ENCODE peak calls at places on chromosome 21, in four cellular contexts. C, P, W and G are unnamed samples.

GRCh38 chr21:33362044-33362555 is 37.3 kb downstream of the IFNAR1 start:
- DNase-seq in W (no peak), P (peak; percentile 54), C (no peak), G (peak; percentile 72)

GRCh38 chr21:25573409-25574206 is 33.7 kb downstream of the MRPL39 start:
- DNase-seq in P (peak; percentile 26), W (no peak), C (no peak), G (peak; percentile 80)

GRCh38 chr21:31548688-31549087 is 110.8 kb upstream of the SOD1 start:
- DNase-seq in W (no peak), P (no peak), C (no peak), G (no peak)

GRCh38 chr21:31255846-31256395 is 88.1 kb downstream of the TIAM1 start:
- DNase-seq in W (no peak), P (no peak), C (no peak), G (no peak)

GRCh38 chr21:42041711-42042110 is 29.4 kb upstream of the UMODL1 start:
- DNase-seq in C (no peak), P (no peak), W (no peak), G (no peak)

GRCh38 chr21:43851593-43851992 is 13.4 kb upstream of the AGPAT3 start:
- DNase-seq in C (no peak), W (peak; percentile 14), P (no peak), G (no peak)

GRCh38 chr21:32317726-32318125 is 19.1 kb downstream of the MRAP start:
- DNase-seq in P (no peak), W (no peak), C (no peak), G (no peak)

GRCh38 chr21:33117268-33117888 is 47.4 kb downstream of the OLIG1 start:
- DNase-seq in P (no peak), C (no peak), W (no peak), G (no peak)

GRCh38 chr21:15138475-15138874 is 73.7 kb upstream of the NRIP1 start:
- DNase-seq in C (no peak), P (no peak), W (peak; percentile 40), G (no peak)

GRCh38 chr21:42213082-42213774 is 5.7 kb upstream of the ABCG1 start:
- DNase-seq in C (no peak), P (no peak), W (no peak), G (no peak)

DNA sequence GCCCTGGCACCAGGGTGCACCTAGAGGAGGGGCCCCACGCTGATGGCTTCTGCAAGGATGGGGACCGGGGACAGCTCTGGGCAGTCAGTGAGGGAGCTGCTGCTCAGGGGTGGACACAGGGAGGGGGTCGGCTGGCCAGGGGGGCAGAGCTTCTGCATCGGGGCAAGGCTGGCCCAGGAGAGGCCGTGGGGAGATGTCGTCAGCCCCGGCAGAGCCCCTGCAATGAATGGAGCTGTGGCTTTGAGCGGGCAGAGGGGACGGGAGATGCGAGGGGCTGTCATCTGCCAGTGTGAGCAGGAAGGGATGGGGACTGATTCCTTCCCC is 31.8 kb downstream of the SLX9 start:
- DNase-seq in P (no peak), W (no peak), C (no peak), G (no peak)
- H3K27ac ChIP-seq in P (no peak overlapping the region), W (no peak overlapping the region), C (no peak overlapping the region), G (no peak overlapping the region)

DNA sequence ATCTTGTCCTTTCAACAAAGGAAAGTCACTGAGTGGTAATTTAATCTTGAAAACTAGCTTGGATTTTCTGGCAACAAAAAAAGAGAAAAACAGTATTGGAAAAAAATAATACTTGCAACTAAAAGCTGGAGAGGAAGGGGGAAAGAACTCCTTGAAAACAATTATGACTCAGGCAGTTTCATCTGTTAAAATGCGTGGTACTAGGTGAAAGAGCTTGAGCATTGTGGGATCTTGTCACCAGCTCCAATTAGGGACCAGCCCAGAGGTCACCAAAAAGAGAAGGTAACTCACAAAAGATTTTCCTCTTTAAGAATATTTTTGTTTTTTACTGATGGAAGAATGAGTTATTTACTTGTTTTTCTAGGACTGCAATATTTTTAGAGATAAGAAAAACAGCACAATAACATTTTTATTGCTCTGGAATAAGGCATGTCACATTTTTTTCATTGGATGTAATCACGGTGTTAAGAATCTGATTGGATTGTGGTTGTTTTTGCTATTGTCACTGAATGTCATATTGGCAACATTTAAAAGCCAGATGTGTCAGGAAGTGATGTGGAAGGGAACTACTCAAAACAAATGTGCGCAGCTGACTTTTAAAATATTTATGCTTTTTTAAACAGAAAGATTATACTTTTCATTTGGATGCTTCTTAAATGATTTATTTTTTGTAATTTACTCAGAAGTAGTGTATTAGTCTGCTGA is 78.5 kb upstream of the ADAMTS5 start:
- DNase-seq in W (no peak), P (no peak), C (no peak), G (no peak)
- H3K27ac ChIP-seq in W (peak overlapping the region; percentile 55), P (no peak overlapping the region), C (peak overlapping the region; percentile 56), G (no peak overlapping the region)

GRCh38 chr21:34766862-34767261 is 98.1 kb downstream of the CLIC6 start:
- DNase-seq in W (no peak), C (no peak), P (no peak), G (no peak)

GRCh38 chr21:34762761-34763160 is 94.0 kb downstream of the CLIC6 start:
- DNase-seq in P (no peak), W (no peak), C (no peak), G (no peak)

GRCh38 chr21:34761758-34762330 is 93.0 kb downstream of the CLIC6 start:
- DNase-seq in W (no peak), P (no peak), C (no peak), G (no peak)

GRCh38 chr21:34765619-34766018 is 96.8 kb downstream of the CLIC6 start:
- DNase-seq in P (no peak), W (no peak), C (no peak), G (no peak)

GRCh38 chr21:34764715-34765284 is 96.0 kb downstream of the CLIC6 start:
- DNase-seq in C (no peak), P (no peak), W (no peak), G (no peak)
- H3K27ac ChIP-seq in C (no peak overlapping the region), P (no peak overlapping the region), W (no peak overlapping the region), G (no peak overlapping the region)

GRCh38 chr21:28975401-28975800 is 17.3 kb downstream of the LTN1 start:
- DNase-seq in P (no peak), W (no peak), C (no peak), G (no peak)

GRCh38 chr21:28971171-28971570 is 21.5 kb downstream of the LTN1 start:
- DNase-seq in W (no peak), P (peak; percentile 57), C (no peak), G (no peak)

GRCh38 chr21:28974531-28975227 is 18.0 kb downstream of the LTN1 start:
- DNase-seq in C (no peak), P (no peak), W (no peak), G (no peak)

DNA sequence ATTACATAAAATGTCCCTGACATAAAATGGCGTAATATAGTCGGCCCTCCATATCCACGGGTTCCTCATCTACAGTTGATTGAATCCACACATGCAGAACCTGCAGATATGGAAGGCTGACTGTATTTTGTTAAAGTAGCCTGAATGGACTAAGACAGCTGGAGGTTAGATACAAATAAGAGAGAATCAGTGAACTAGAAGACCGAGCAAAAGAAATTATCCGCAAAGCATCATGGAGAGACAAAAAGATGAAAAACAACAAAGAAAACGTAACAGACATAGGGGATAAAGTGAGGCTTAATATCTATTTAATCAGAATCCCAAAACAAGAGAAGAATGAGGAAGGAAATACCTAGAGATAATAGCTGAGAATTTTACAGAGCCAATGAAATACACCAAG is 20.3 kb downstream of the LTN1 start:
- DNase-seq in P (no peak), W (no peak), C (no peak), G (no peak)
- H3K27ac ChIP-seq in P (no peak overlapping the region), W (no peak overlapping the region), C (no peak overlapping the region), G (no peak overlapping the region)